ENCODE peak calls at places on chromosomes 3 and 15, in six cellular contexts. D is COR-L47, P is dermis blood vessel endothelial cell, B is MCF 10A, M is HT1080, W is thoracic aorta. G is an unnamed sample.

GRCh38 chr3:29381595-29381994 is 100.7 kb downstream of the RBMS3 start:
- DNase-seq in D (no peak), P (peak), B (no peak), M (no peak), W (no peak), G (no peak)

GRCh38 chr3:116524455-116524854 is 79.2 kb upstream of the LSAMP start:
- DNase-seq in D (no peak), P (no peak), B (no peak), M (peak), W (no peak), G (no peak)

GRCh38 chr3:137768021-137768360 is 3.9 kb downstream of the SOX14 start:
- DNase-seq in D (no peak), P (no peak), B (no peak), M (no peak), W (no peak), G (no peak)

GRCh38 chr3:56222866-56223265 is 245.4 kb downstream of the ERC2 start:
- DNase-seq in D (no peak), P (no peak), B (no peak), M (no peak), W (no peak), G (no peak)

GRCh38 chr3:47586746-47587145 is 8.1 kb upstream of the CSPG5 start:
- DNase-seq in D (no peak), P (no peak), B (no peak), M (no peak), W (no peak), G (no peak)

GRCh38 chr15:74768771-74769342 is 13.0 kb upstream of the CSK start:
- DNase-seq in D (peak), P (peak), B (peak), M (peak), W (no peak), G (no peak)

GRCh38 chr3:36303286-36303685 is 77.0 kb upstream of the STAC start:
- DNase-seq in D (no peak), P (no peak), B (no peak), M (no peak), W (no peak), G (no peak)

GRCh38 chr3:192417012-192417411 is 310.3 kb downstream of the FGF12 start:
- DNase-seq in D (no peak), P (peak), B (no peak), M (no peak), W (no peak), G (no peak)

GRCh38 chr15:48332642-48333034 is 1.4 kb downstream of the DUT start:
- DNase-seq in D (no peak), P (no peak), B (no peak), M (no peak), W (no peak), G (no peak)

GRCh38 chr3:16866447-16867025 is 18.2 kb upstream of the PLCL2 start:
- DNase-seq in D (no peak), P (no peak), B (peak), M (peak), W (no peak), G (no peak)

GRCh38 chr15:43441316-43441715 is 51.6 kb downstream of the TP53BP1 start:
- DNase-seq in D (no peak), P (peak), B (peak), M (peak), W (no peak), G (no peak)

GRCh38 chr3:157240413-157240812 is 80.5 kb upstream of the CCNL1 start:
- DNase-seq in D (no peak), P (no peak), B (no peak), M (no peak), W (no peak), G (no peak)

GRCh38 chr15:41811432-41812195 is 16.3 kb upstream of the JMJD7 start:
- DNase-seq in D (peak), P (peak), B (peak), M (peak), W (peak), G (peak)

GRCh38 chr15:38072007-38072506 is 137.6 kb downstream of the TMCO5A start:
- DNase-seq in D (no peak), P (no peak), B (no peak), M (no peak), W (no peak), G (no peak)

GRCh38 chr3:45337839-45338470 is 50.4 kb upstream of the LARS2 start:
- DNase-seq in D (no peak), P (no peak), B (no peak), M (no peak), W (no peak), G (no peak)

GRCh38 chr15:58038426-58039106 is 26.9 kb downstream of the ALDH1A2 start:
- DNase-seq in D (peak), P (peak), B (peak), M (peak), W (no peak), G (no peak)

GRCh38 chr15:51888593-51889195 is 59.2 kb downstream of the TMOD3 start:
- DNase-seq in D (peak), P (peak), B (peak), M (no peak), W (no peak), G (no peak)

GRCh38 chr3:46701211-46701939 is at the start of gene TMIE:
- DNase-seq in D (no peak), P (no peak), B (no peak), M (no peak), W (no peak), G (no peak)

GRCh38 chr3:73508330-73508954 is 116.3 kb downstream of the PDZRN3 start:
- DNase-seq in D (peak), P (peak), B (peak), M (peak), W (no peak), G (peak)

GRCh38 chr15:42355291-42355690 is 4.0 kb upstream of the CAPN3 start:
- DNase-seq in D (no peak), P (no peak), B (no peak), M (no peak), W (no peak), G (no peak)

GRCh38 chr15:40106203-40107161 is 2.2 kb downstream of the BMF start:
- DNase-seq in D (no peak), P (peak), B (peak), M (peak), W (no peak), G (no peak)

GRCh38 chr3:184145120-184145524 is 10.0 kb downstream of the EIF2B5 start:
- DNase-seq in D (peak), P (peak), B (peak), M (peak), W (no peak), G (peak)

GRCh38 chr3:63047068-63047467 is 171.9 kb upstream of the CADPS start:
- DNase-seq in D (no peak), P (no peak), B (no peak), M (no peak), W (no peak), G (no peak)

GRCh38 chr3:1007890-1008289 is 84.9 kb upstream of the CNTN6 start:
- DNase-seq in D (no peak), P (no peak), B (no peak), M (peak), W (no peak), G (no peak)

GRCh38 chr3:52015431-52016256 is 19.9 kb upstream of the RPL29 start:
- DNase-seq in D (peak), P (no peak), B (no peak), M (no peak), W (no peak), G (no peak)

GRCh38 chr3:66450389-66451022 is 50.3 kb downstream of the LRIG1 start:
- DNase-seq in D (peak), P (peak), B (peak), M (no peak), W (no peak), G (no peak)

GRCh38 chr3:50450135-50450911 is 53.1 kb downstream of the CACNA2D2 start:
- DNase-seq in D (no peak), P (peak), B (no peak), M (peak), W (peak), G (no peak)

GRCh38 chr15:45331977-45332376 is 46.4 kb downstream of the GATM start:
- DNase-seq in D (no peak), P (no peak), B (no peak), M (no peak), W (no peak), G (no peak)

GRCh38 chr15:99251436-99251821 is at the start of gene LRRC28:
- DNase-seq in D (peak), P (no peak), B (no peak), M (no peak), W (peak), G (no peak)

GRCh38 chr3:79467721-79468120 is 300.1 kb downstream of the ROBO1 start:
- DNase-seq in D (no peak), P (peak), B (peak), M (peak), W (no peak), G (no peak)

GRCh38 chr15:91224750-91225380 is 124.8 kb downstream of the SV2B start:
- DNase-seq in D (peak), P (peak), B (peak), M (peak), W (no peak), G (no peak)

GRCh38 chr15:69762373-69763148 is 309.9 kb downstream of the RPLP1 start:
- DNase-seq in D (peak), P (peak), B (peak), M (no peak), W (no peak), G (no peak)

G was measured in SW 1271.